ENCODE peak calls at places on chromosomes 16 and 17, in seven cellular contexts. J is right cardiac atrium, G is NCI-H1092, D is NCI-H2081, A is fibroblast of pulmonary artery, V is cerebellar nuclear complex, L is upper lobe of right lung. C is an unnamed sample.

GRCh38 chr17:17226451-17227265 is 10.3 kb downstream of the FLCN start:
- DNase-seq in A (no peak), J (peak), L (no peak), D (no peak), V (no peak), G (no peak), C (no peak)

GRCh38 chr17:75194879-75195278 is 10.6 kb upstream of the NUP85 start:
- DNase-seq in J (no peak), D (no peak), V (no peak), L (no peak), A (no peak), G (no peak), C (no peak)

GRCh38 chr16:8863594-8864424 is 5.0 kb downstream of the CARHSP1 start:
- DNase-seq in A (no peak), G (no peak), L (no peak), J (peak), D (no peak), V (no peak), C (no peak)

GRCh38 chr16:71430744-71431143 is 11.1 kb downstream of the TLE7 start:
- DNase-seq in A (no peak), G (no peak), L (peak), J (no peak), D (no peak), V (no peak), C (no peak)

GRCh38 chr17:78458739-78459335 is 80.4 kb downstream of the PGS1 start:
- DNase-seq in L (no peak), V (peak), A (no peak), G (peak), J (peak), D (no peak), C (no peak)

GRCh38 chr16:4768549-4769305 is 1.8 kb upstream of the ZNF500 start:
- DNase-seq in D (peak), G (peak), J (peak), A (peak), V (peak), L (peak), C (peak)

GRCh38 chr16:58883131-58883530 is 149.0 kb upstream of the GOT2 start:
- DNase-seq in A (no peak), D (no peak), J (no peak), G (no peak), V (no peak), L (no peak), C (no peak)

GRCh38 chr16:1102921-1103648 is 7.0 kb upstream of the C1QTNF8 start:
- DNase-seq in D (no peak), G (no peak), V (no peak), J (peak), L (peak), A (peak), C (no peak)

GRCh38 chr16:68015681-68016080 is at the start of gene DPEP2NB:
- DNase-seq in D (no peak), A (no peak), L (no peak), V (no peak), J (no peak), G (no peak), C (no peak)

GRCh38 chr17:7997186-7997585 is 5.2 kb upstream of the GUCY2D start:
- DNase-seq in J (no peak), G (no peak), V (no peak), A (peak), D (no peak), L (no peak), C (peak)

GRCh38 chr17:40175928-40176327 is 1.3 kb upstream of the RAPGEFL1 start:
- DNase-seq in L (no peak), J (no peak), A (no peak), V (no peak), G (no peak), D (no peak), C (no peak)

GRCh38 chr17:51595965-51596364 is 335.6 kb downstream of the UTP18 start:
- DNase-seq in D (no peak), J (no peak), G (no peak), L (no peak), A (no peak), V (no peak), C (no peak)

GRCh38 chr17:48625502-48626201 is 506 bp downstream of the HOXB9 start:
- DNase-seq in L (no peak), J (no peak), A (no peak), D (peak), V (no peak), G (no peak), C (no peak)

GRCh38 chr17:19250421-19251141 is 13.4 kb downstream of the EPN2 start:
- DNase-seq in D (no peak), L (no peak), V (peak), G (no peak), J (peak), A (no peak), C (no peak)

GRCh38 chr17:50087246-50087911 is 7.8 kb upstream of the PDK2 start:
- DNase-seq in A (peak), J (peak), L (peak), D (peak), G (peak), V (no peak), C (peak)

GRCh38 chr16:70298988-70299938 is at the start of gene DDX19B:
- DNase-seq in J (peak), G (peak), L (peak), D (peak), A (peak), V (peak), C (peak)

GRCh38 chr16:19008770-19009169 is 25.0 kb downstream of the TMC7 start:
- DNase-seq in L (no peak), A (peak), G (no peak), J (no peak), D (no peak), V (no peak), C (peak)

GRCh38 chr17:73211745-73212144 is 18.9 kb downstream of the COG1 start:
- DNase-seq in A (no peak), L (no peak), D (no peak), V (no peak), J (no peak), G (no peak), C (no peak)

GRCh38 chr16:83900611-83901010 is 1.7 kb downstream of the MLYCD start:
- DNase-seq in V (no peak), D (no peak), G (no peak), L (no peak), A (no peak), J (no peak), C (no peak)

GRCh38 chr16:58299757-58300349 is 5.0 kb upstream of the PRSS54 start:
- DNase-seq in G (no peak), D (no peak), V (no peak), L (no peak), A (peak), J (no peak), C (peak)

GRCh38 chr16:49745434-49745833 is 110.5 kb downstream of the ZNF423 start:
- DNase-seq in L (no peak), V (no peak), A (no peak), D (no peak), J (no peak), G (no peak), C (no peak)